ENCODE peak calls at places on chromosomes 16 and 17, in seven cellular contexts. L is SK-N-SH, D is K562, Y is H1, C is HCT116, V is GM12878, U is HepG2. F is an unnamed sample.

GRCh38 chr17:17050346-17051345 is 8.4 kb downstream of the MPRIP start:
- DNase-seq in L (no peak), D (no peak), Y (no peak), C (no peak), V (no peak), U (no peak), F (no peak)

GRCh38 chr17:39054111-39054645 is 87.0 kb upstream of the FBXO47 start:
- DNase-seq in L (no peak), D (no peak), Y (no peak), C (no peak), V (no peak), U (no peak), F (no peak)

GRCh38 chr16:85400305-85401205 is 212.6 kb upstream of the GSE1 start:
- DNase-seq in L (no peak), D (no peak), Y (no peak), C (no peak), V (no peak), U (no peak), F (no peak)

GRCh38 chr16:47058295-47059086 is 85.0 kb upstream of the DNAJA2 start:
- DNase-seq in L (no peak), D (no peak), Y (no peak), C (no peak), V (no peak), U (peak), F (no peak)

GRCh38 chr16:73161977-73162376 is 114.0 kb upstream of the ZFHX3 start:
- DNase-seq in L (no peak), D (no peak), Y (no peak), C (no peak), V (no peak), U (peak), F (no peak)

GRCh38 chr16:23016372-23016771 is 132.9 kb downstream of the USP31 start:
- DNase-seq in L (no peak), D (no peak), Y (no peak), C (no peak), V (peak), U (no peak), F (no peak)

GRCh38 chr17:48484256-48484655 is 46.6 kb downstream of the HOXB1 start:
- DNase-seq in L (no peak), D (no peak), Y (no peak), C (no peak), V (no peak), U (no peak), F (no peak)

GRCh38 chr17:38735161-38735997 is 5.2 kb downstream of the CISD3 start:
- DNase-seq in L (peak), D (peak), Y (no peak), C (no peak), V (no peak), U (peak), F (peak)

GRCh38 chr17:81397314-81398169 is 2.3 kb downstream of the BAHCC1 start:
- DNase-seq in L (peak), D (no peak), Y (no peak), C (no peak), V (no peak), U (peak), F (peak)

GRCh38 chr17:78723001-78723796 is 58.9 kb downstream of the CYTH1 start:
- DNase-seq in L (peak), D (no peak), Y (no peak), C (no peak), V (no peak), U (no peak), F (no peak)

GRCh38 chr16:734208-734980 is 6.4 kb downstream of the CIAO3 start:
- DNase-seq in L (no peak), D (no peak), Y (no peak), C (no peak), V (no peak), U (no peak), F (no peak)

GRCh38 chr17:30344283-30345088 is 10.6 kb upstream of the TMIGD1 start:
- DNase-seq in L (peak), D (peak), Y (no peak), C (no peak), V (no peak), U (peak), F (peak)

GRCh38 chr16:56245197-56245596 is 53.9 kb downstream of the GNAO1 start:
- DNase-seq in L (no peak), D (no peak), Y (no peak), C (no peak), V (no peak), U (no peak), F (no peak)

GRCh38 chr16:84803146-84803545 is 16.6 kb upstream of the CRISPLD2 start:
- DNase-seq in L (no peak), D (no peak), Y (no peak), C (no peak), V (no peak), U (no peak), F (no peak)

GRCh38 chr16:57640185-57640584 is 11.8 kb downstream of the ADGRG1 start:
- DNase-seq in L (no peak), D (no peak), Y (no peak), C (no peak), V (no peak), U (no peak), F (no peak)

GRCh38 chr17:31529841-31530251 is 138.4 kb downstream of the RAB11FIP4 start:
- DNase-seq in L (no peak), D (no peak), Y (no peak), C (no peak), V (no peak), U (no peak), F (no peak)

GRCh38 chr16:4933871-4934395 is 3.0 kb downstream of the PPL start:
- DNase-seq in L (no peak), D (no peak), Y (no peak), C (no peak), V (no peak), U (no peak), F (no peak)

GRCh38 chr16:65178151-65178550 is 56.3 kb upstream of the CDH11 start:
- DNase-seq in L (no peak), D (no peak), Y (no peak), C (no peak), V (no peak), U (no peak), F (no peak)

GRCh38 chr17:50209472-50210248 is 8.2 kb upstream of the COL1A1 start:
- DNase-seq in L (peak), D (peak), Y (no peak), C (no peak), V (no peak), U (no peak), F (no peak)

GRCh38 chr17:32719702-32720101 is 157.2 kb downstream of the MYO1D start:
- DNase-seq in L (no peak), D (no peak), Y (no peak), C (no peak), V (no peak), U (no peak), F (no peak)

GRCh38 chr17:78962345-78962983 is 17.3 kb downstream of the LGALS3BP start:
- DNase-seq in L (peak), D (no peak), Y (no peak), C (peak), V (no peak), U (peak), F (no peak)

GRCh38 chr17:30005709-30006320 is 64.4 kb downstream of the EFCAB5 start:
- DNase-seq in L (no peak), D (no peak), Y (no peak), C (no peak), V (no peak), U (peak), F (no peak)

GRCh38 chr17:45115871-45116270 is 16.4 kb downstream of the PLCD3 start:
- DNase-seq in L (no peak), D (no peak), Y (no peak), C (no peak), V (no peak), U (no peak), F (no peak)

GRCh38 chr17:82835122-82835521 is 4.7 kb downstream of the ZNF750 start:
- DNase-seq in L (no peak), D (no peak), Y (no peak), C (no peak), V (no peak), U (no peak), F (no peak)

GRCh38 chr17:82837586-82838320 is 2.1 kb downstream of the ZNF750 start:
- DNase-seq in L (no peak), D (no peak), Y (no peak), C (no peak), V (no peak), U (no peak), F (peak)

GRCh38 chr17:82836823-82837357 is 2.9 kb downstream of the ZNF750 start:
- DNase-seq in L (no peak), D (peak), Y (no peak), C (no peak), V (no peak), U (no peak), F (no peak)

GRCh38 chr17:82838386-82839063 is 1.3 kb downstream of the ZNF750 start:
- DNase-seq in L (no peak), D (no peak), Y (no peak), C (no peak), V (no peak), U (peak), F (peak)

DNA sequence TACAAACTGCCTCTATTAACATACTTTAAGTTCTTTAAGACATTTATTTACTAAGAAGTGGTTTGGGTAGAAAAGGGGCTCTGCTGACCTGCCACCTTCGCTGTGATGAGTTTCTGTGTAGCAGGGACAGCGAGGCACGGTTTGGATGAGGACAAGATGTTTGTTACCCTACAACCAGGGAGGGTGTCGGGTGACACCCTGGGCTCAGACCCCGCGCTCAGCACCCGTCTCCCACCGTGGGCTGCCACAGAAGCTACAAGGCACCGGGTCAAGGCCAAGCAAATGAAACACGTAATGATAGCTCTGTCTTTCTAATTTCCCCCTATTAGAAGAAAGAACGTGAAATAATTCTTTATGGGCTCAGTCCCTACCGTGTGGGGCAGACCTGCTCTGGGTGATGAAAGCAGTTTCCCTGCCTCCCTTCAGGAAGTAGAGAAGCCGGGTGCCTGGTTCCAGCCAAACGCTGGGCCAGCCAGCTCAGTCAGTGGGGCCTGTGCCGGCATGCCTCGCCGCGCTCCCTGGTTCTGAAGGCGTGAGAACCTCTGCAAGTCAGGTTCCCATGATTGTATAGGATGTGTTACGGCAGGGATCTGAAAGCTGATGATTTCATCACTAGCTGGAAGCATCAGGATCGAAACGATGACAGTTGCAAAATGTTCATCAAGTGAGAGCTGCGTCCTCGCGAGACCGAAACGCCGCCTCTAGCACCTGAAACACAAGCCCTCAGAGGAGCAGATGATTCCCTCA is 3.9 kb downstream of the ZNF750 start:
- DNase-seq in L (no peak), D (no peak), Y (no peak), C (no peak), V (no peak), U (no peak), F (no peak)
- TF ChIP-seq JUND in L (no peak), D (no peak), Y (no peak), C (no peak), V (no peak), U (no peak), F (no peak)

GRCh38 chr17:42182927-42183734 is 2.1 kb downstream of the HCRT start:
- DNase-seq in L (no peak), D (peak), Y (no peak), C (no peak), V (no peak), U (peak), F (no peak)

GRCh38 chr17:42185497-42185860 is 227 bp upstream of the HCRT start:
- DNase-seq in L (no peak), D (no peak), Y (no peak), C (no peak), V (no peak), U (no peak), F (no peak)

GRCh38 chr17:42181851-42182207 is 887 bp upstream of the KCNH4 start:
- DNase-seq in L (no peak), D (no peak), Y (no peak), C (no peak), V (no peak), U (no peak), F (no peak)

GRCh38 chr17:42184717-42185496 is at the start of gene HCRT:
- DNase-seq in L (no peak), D (no peak), Y (no peak), C (no peak), V (no peak), U (no peak), F (no peak)

DNA sequence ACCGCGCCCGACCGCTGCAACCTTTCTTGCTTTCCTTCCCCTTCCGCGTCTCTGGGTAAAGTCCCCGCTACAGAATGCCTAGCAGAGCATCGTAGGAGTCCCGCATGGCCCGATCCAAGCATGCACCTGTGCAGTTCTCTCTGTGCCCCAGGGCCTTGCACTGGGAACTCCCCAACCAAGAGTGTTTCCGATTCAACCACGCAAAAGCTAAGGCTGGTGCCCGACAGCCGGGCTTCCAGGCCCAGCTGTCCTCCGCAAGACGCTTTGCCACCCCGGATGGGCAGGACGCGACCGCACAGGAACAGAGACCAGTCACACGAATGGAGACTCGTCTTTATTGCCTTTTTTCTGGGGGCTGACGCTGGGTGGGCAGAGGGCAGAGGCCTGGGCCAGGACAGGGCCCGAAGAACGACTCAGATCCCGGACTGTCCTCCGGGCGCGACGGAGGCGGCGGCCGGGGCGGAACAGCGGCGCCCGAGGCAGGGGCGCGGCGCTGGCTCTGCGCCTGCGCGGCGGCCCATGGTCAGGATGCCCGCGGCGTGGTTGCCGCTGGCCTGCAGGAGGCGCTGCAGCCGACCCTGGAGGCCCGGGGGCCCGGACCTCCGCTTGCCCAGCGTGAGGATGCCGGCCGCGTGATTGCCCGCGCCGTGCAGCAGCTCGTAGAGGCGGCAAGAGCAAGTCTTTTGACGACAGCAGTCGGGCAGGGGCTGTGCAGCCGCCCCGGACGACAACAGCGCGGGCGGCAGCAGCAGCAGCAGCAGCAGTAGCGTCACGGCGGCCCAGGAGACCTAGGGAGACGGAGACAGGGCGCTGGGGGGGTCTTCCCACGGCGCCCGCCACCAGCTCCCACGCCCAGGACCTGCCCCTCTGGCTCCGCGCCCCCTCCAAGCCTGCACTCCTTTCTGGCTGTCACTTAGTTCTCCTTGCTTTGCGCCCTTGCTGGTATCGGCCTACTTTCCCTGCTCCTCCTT is 1.2 kb downstream of the HCRT start:
- DNase-seq in L (peak), D (peak), Y (no peak), C (peak), V (peak), U (peak), F (peak)
- TF ChIP-seq JUND in L (no peak), D (peak), Y (no peak), C (no peak), V (no peak), U (no peak), F (no peak)

GRCh38 chr16:52958951-52959350 is 93.7 kb downstream of the CHD9NB start:
- DNase-seq in L (no peak), D (no peak), Y (no peak), C (no peak), V (no peak), U (no peak), F (no peak)

GRCh38 chr16:52963471-52963870 is 89.2 kb downstream of the CHD9NB start:
- DNase-seq in L (no peak), D (no peak), Y (no peak), C (no peak), V (no peak), U (no peak), F (no peak)

DNA sequence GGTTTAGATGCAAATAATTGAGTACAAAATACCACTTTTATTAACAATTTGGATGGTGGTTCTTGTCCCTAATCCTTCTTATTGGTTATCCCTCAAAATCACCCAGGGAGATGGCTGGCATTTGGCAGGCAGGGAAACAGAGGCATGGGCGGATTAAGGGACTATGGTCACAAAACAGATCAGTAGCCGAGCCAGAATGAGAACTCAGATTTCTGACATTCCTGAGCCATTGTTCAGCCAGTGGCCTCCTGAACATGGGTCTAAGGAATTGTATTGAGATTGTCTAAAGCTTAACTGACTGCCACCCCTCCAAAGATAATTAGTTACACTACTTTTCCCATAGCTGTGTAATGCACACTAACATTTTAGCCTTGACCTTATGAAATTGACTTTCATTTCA is 88.4 kb downstream of the CHD9NB start:
- DNase-seq in L (no peak), D (no peak), Y (no peak), C (no peak), V (no peak), U (no peak), F (no peak)
- TF ChIP-seq JUND in L (no peak), D (no peak), Y (no peak), C (no peak), V (no peak), U (no peak), F (no peak)

GRCh38 chr17:4725646-4726300 is 5.5 kb upstream of the MED11 start:
- DNase-seq in L (no peak), D (no peak), Y (no peak), C (no peak), V (no peak), U (no peak), F (no peak)

GRCh38 chr17:4724655-4725054 is 6.6 kb upstream of the MED11 start:
- DNase-seq in L (no peak), D (no peak), Y (no peak), C (no peak), V (no peak), U (no peak), F (no peak)

GRCh38 chr17:4722678-4723240 is 8.5 kb upstream of the MED11 start:
- DNase-seq in L (no peak), D (no peak), Y (no peak), C (no peak), V (no peak), U (no peak), F (no peak)

GRCh38 chr17:4733073-4733531 is 1.9 kb downstream of the MED11 start:
- DNase-seq in L (no peak), D (no peak), Y (no peak), C (no peak), V (no peak), U (peak), F (no peak)

DNA sequence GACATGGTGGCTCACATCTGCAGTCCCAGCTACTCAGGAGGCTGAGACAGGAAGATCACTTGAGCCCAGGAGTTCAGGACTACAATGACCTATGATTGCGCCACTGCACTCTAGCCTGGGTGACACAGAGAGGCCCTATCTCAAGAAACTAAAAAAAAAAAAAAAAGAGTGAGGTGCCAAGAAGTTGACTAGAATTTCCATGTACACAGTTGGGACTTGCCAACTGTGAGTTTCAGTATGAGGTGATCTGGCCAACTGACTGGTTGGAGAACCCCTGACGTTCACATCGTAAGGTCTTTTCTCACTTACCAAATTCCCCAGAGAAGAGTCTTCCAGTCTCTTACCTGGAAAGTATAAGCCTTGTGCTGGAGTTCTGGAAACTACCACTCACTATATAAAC is 3.1 kb upstream of the MED11 start:
- DNase-seq in L (no peak), D (no peak), Y (no peak), C (no peak), V (no peak), U (no peak), F (no peak)
- TF ChIP-seq JUND in L (no peak), D (no peak), Y (no peak), C (no peak), V (no peak), U (no peak), F (no peak)

GRCh38 chr17:57762375-57762916 is 17.3 kb upstream of the CCDC182 start:
- DNase-seq in L (peak), D (no peak), Y (no peak), C (no peak), V (no peak), U (no peak), F (no peak)
- TF ChIP-seq JUND in L (no peak), D (no peak), Y (no peak), C (no peak), V (no peak), U (no peak), F (no peak)

DNA sequence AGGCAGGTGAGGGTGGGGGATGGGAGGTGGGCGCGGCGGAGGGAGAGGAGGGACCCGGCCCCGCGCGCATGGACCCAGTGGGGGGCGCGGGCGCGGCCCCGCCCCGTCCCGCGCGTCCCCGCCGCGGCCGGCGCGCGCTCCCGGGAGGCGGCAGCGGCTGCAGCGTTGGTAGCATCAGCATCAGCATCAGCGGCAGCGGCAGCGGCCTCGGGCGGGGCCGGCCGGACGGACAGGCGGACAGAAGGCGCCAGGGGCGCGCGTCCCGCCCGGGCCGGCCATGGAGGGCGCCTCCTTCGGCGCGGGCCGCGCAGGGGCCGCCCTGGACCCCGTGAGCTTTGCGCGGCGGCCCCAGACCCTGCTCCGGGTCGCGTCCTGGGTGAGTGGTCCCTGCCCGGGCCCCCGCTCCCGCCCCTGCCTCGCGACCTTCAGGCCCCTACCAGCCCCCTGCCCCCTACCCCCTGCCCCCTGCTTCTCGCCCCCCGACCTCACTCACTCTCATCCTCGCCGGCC is at the start of gene SYNGR3:
- DNase-seq in L (peak), D (peak), Y (no peak), C (no peak), V (no peak), U (no peak), F (no peak)
- TF ChIP-seq JUND in L (no peak), D (no peak), Y (no peak), C (no peak), V (no peak), U (no peak), F (no peak)

F was measured in T47D.